ENCODE peak calls at places on chromosomes 13 and 19, in nine cellular contexts. Y, J, O, W, D, I, F, U and V are unnamed samples.

GRCh38 chr13:51341804-51342203 is 2.3 kb downstream of the SERPINE3 start:
- DNase-seq in Y (no peak), F (no peak), J (no peak), I (no peak), O (no peak), D (no peak), W (no peak), U (no peak), V (no peak)

GRCh38 chr19:11268783-11269267 is 6.5 kb upstream of the DOCK6 start:
- DNase-seq in J (no peak), O (no peak), D (no peak), W (no peak), Y (peak), F (no peak), I (no peak), U (peak), V (peak)

GRCh38 chr13:111390522-111391270 is 70.3 kb downstream of the TEX29 start:
- DNase-seq in I (no peak), Y (no peak), F (no peak), O (no peak), D (no peak), W (no peak), J (no peak), U (no peak), V (no peak)

GRCh38 chr19:28905996-28906395 is 307.0 kb downstream of the UQCRFS1 start:
- DNase-seq in J (no peak), O (no peak), U (no peak), W (no peak), F (no peak), Y (peak), I (no peak), D (no peak), V (no peak)

GRCh38 chr19:11480927-11481776 is at the start of gene ELAVL3:
- DNase-seq in O (peak), F (peak), J (no peak), Y (no peak), I (no peak), W (peak), D (no peak), U (no peak), V (no peak)

GRCh38 chr13:98828614-98829013 is 76.1 kb upstream of the SLC15A1 start:
- DNase-seq in Y (no peak), J (no peak), D (no peak), F (no peak), O (no peak), W (no peak), U (no peak), I (no peak), V (no peak)

GRCh38 chr13:23806874-23807522 is 82.2 kb downstream of the MIPEP start:
- DNase-seq in D (no peak), W (no peak), Y (no peak), U (no peak), F (no peak), J (no peak), O (no peak), I (no peak), V (no peak)

GRCh38 chr13:27280009-27280646 is 9.5 kb downstream of the RASL11A start:
- DNase-seq in I (no peak), U (no peak), D (no peak), W (no peak), O (no peak), F (no peak), J (no peak), Y (peak), V (no peak)

GRCh38 chr13:29165216-29165615 is 345.1 kb downstream of the MTUS2 start:
- DNase-seq in F (no peak), I (no peak), W (no peak), Y (no peak), J (no peak), O (no peak), D (no peak), U (no peak), V (no peak)